ENCODE peak calls at places on chromosomes 6 and 20, in six cellular contexts. P, N, Q, B, F and W are unnamed samples.

GRCh38 chr6:67653561-67653960 is 981.5 kb upstream of the ADGRB3 start:
- DNase-seq in N (no peak), B (no peak), Q (no peak), P (no peak), F (no peak), W (no peak)

GRCh38 chr6:24721461-24722215 is 2.7 kb upstream of the C6orf62 start:
- DNase-seq in P (no peak), B (no peak), F (no peak), Q (peak), N (peak), W (no peak)

GRCh38 chr6:77880501-77880900 is 227.7 kb downstream of the MEI4 start:
- DNase-seq in P (no peak), N (no peak), B (no peak), F (no peak), Q (no peak), W (no peak)

GRCh38 chr6:53625315-53625714 is 40.2 kb downstream of the KLHL31 start:
- DNase-seq in P (no peak), N (no peak), Q (no peak), F (no peak), B (no peak), W (no peak)

GRCh38 chr20:7843613-7844012 is 96.6 kb downstream of the HAO1 start:
- DNase-seq in B (no peak), Q (peak), P (no peak), F (no peak), N (no peak), W (no peak)

GRCh38 chr20:63015147-63015664 is 8.4 kb upstream of the BHLHE23 start:
- DNase-seq in N (no peak), Q (no peak), F (no peak), P (no peak), B (no peak), W (no peak)

GRCh38 chr6:33984466-33985332 is 161.2 kb downstream of the GRM4 start:
- DNase-seq in P (no peak), B (no peak), N (no peak), F (no peak), Q (no peak), W (peak)

GRCh38 chr6:143027058-143027457 is 33.6 kb upstream of the AIG1 start:
- DNase-seq in Q (no peak), P (no peak), B (peak), F (no peak), N (peak), W (peak)

GRCh38 chr6:145755682-145756081 is 20.4 kb upstream of the EPM2A start:
- DNase-seq in F (no peak), N (no peak), P (no peak), Q (no peak), B (no peak), W (no peak)

GRCh38 chr20:55461519-55461918 is 543.8 kb downstream of the CBLN4 start:
- DNase-seq in F (no peak), N (no peak), Q (no peak), P (no peak), B (no peak), W (no peak)

GRCh38 chr20:55456316-55456940 is 548.9 kb downstream of the CBLN4 start:
- DNase-seq in N (no peak), Q (no peak), F (no peak), B (no peak), P (no peak), W (no peak)
- H3K27ac ChIP-seq in N (no peak), Q (no peak), F (no peak), B (no peak), P (no peak), W (no peak)

GRCh38 chr6:30211899-30212298 is 1.3 kb downstream of the TRIM26 start:
- DNase-seq in B (no peak), N (no peak), P (no peak), F (no peak), Q (no peak), W (no peak)

GRCh38 chr6:30212865-30213653 is at the start of gene TRIM26:
- DNase-seq in B (peak), N (peak), F (peak), P (peak), Q (peak), W (peak)

GRCh38 chr6:30211306-30211705 is 1.9 kb downstream of the TRIM26 start:
- DNase-seq in F (no peak), B (no peak), Q (no peak), P (no peak), N (no peak), W (no peak)

GRCh38 chr6:30213999-30214982 is 1.1 kb upstream of the TRIM26 start:
- DNase-seq in P (peak), B (peak), N (peak), F (peak), Q (peak), W (peak)

GRCh38 chr6:30213654-30213998 is 420 bp upstream of the TRIM26 start:
- DNase-seq in N (no peak), B (no peak), P (no peak), F (no peak), Q (no peak), W (no peak)
- H3K27ac ChIP-seq in N (peak), B (peak), P (no peak), F (peak), Q (peak), W (peak)

DNA sequence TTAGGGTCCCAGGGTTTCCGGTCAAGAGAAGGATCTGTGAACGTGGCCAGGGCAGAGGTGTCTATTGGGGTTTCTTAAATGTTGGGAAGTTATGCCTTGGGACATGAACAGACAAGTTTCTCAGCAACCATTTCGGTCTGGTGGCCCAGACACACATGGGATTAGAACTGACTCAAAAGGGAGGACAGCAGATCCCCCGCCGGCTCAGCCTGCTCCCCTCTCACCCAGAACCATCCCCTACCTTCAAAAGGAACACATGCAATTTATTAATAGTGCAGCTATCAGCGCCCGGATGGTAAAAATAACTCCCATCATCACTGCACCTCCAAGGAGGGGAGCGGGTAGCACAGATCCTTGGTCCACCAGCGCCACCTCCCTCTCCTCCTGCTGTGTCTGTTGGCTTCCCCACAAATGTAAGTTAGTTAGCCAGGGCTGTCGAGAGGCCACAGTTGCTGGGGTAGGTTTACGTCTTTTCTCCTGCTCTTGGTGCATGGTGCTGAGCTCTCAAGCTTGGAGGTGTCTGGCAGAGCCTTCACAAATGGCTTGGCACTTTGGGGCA is 77.1 kb downstream of the TRAM2 start:
- DNase-seq in F (no peak), P (no peak), Q (peak), N (no peak), B (no peak), W (peak)
- H3K27ac ChIP-seq in F (no peak), P (no peak), Q (peak), N (no peak), B (no peak), W (peak)

DNA sequence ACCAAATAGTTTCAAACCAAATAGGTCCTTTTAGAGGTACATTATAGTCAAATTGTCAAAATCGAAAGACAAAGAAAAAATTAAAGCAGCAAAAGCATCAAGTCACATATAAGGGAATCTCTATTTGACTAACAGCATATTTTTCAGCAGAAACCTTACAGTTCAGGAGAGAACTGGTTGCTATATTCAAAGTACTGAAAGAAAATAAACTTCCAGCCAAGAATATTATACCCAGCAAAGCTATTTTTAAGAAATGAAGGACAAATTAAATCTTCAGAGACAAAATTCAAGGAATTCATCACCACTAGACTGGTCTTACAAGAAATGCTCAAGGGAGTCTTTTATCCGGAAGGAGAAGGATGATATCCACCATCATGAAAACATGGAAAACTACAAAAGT is 16.0 kb downstream of the WDR27 start:
- DNase-seq in F (no peak), N (no peak), B (no peak), Q (no peak), P (no peak), W (no peak)
- H3K27ac ChIP-seq in F (no peak), N (no peak), B (no peak), Q (no peak), P (no peak), W (no peak)

GRCh38 chr6:28545955-28546354 is 20.3 kb downstream of the GPX5 start:
- DNase-seq in B (no peak), F (no peak), P (peak), Q (no peak), N (no peak), W (no peak)

GRCh38 chr6:28541996-28542395 is 16.3 kb downstream of the GPX5 start:
- DNase-seq in Q (no peak), B (no peak), F (no peak), P (no peak), N (no peak), W (no peak)

GRCh38 chr6:28542440-28543293 is 17.0 kb downstream of the GPX5 start:
- DNase-seq in Q (no peak), B (peak), F (peak), N (peak), P (peak), W (peak)

GRCh38 chr6:28543671-28544131 is 18.0 kb downstream of the GPX5 start:
- DNase-seq in N (no peak), Q (no peak), P (no peak), B (no peak), F (peak), W (no peak)

GRCh38 chr6:28544211-28544610 is 18.5 kb downstream of the GPX5 start:
- DNase-seq in B (no peak), Q (no peak), F (no peak), P (no peak), N (no peak), W (no peak)
- H3K27ac ChIP-seq in B (no peak), Q (no peak), F (no peak), P (peak), N (no peak), W (no peak)